ENCODE peak calls at places on chromosomes 4 and X, in six cellular contexts. One of them, this sample, is unnamed.

GRCh38 chr4:138671106-138671505 is 344.5 kb upstream of the NOCT start:
- DNase-seq in AG10803: no peak
- DNase-seq in H9: no peak
- DNase-seq in epithelial cell of proximal tubule: peak
- DNase-seq in lower leg skin: no peak
- DNase-seq in body of pancreas: no peak
- DNase-seq in this sample: no peak

GRCh38 chrX:55135171-55135570 is 46.4 kb downstream of the PAGE2 start:
- DNase-seq in H9: no peak
- DNase-seq in AG10803: peak
- DNase-seq in body of pancreas: peak
- DNase-seq in lower leg skin: no peak
- DNase-seq in epithelial cell of proximal tubule: no peak
- DNase-seq in this sample: peak

GRCh38 chr4:6926081-6926480 is 16.5 kb downstream of the TBC1D14 start:
- DNase-seq in body of pancreas: no peak
- DNase-seq in AG10803: no peak
- DNase-seq in lower leg skin: no peak
- DNase-seq in epithelial cell of proximal tubule: no peak
- DNase-seq in H9: no peak
- DNase-seq in this sample: no peak

GRCh38 chrX:154329284-154329683 is 33.7 kb downstream of the TKTL1 start:
- DNase-seq in body of pancreas: no peak
- DNase-seq in H9: no peak
- DNase-seq in epithelial cell of proximal tubule: no peak
- DNase-seq in lower leg skin: no peak
- DNase-seq in AG10803: no peak
- DNase-seq in this sample: no peak

GRCh38 chrX:134803551-134804183 is 145.4 kb upstream of the PLAC1 start:
- DNase-seq in AG10803: no peak
- DNase-seq in H9: no peak
- DNase-seq in epithelial cell of proximal tubule: no peak
- DNase-seq in lower leg skin: no peak
- DNase-seq in body of pancreas: no peak
- DNase-seq in this sample: no peak

GRCh38 chr4:80266267-80266901 is at the start of gene FGF5:
- DNase-seq in body of pancreas: peak
- DNase-seq in H9: peak
- DNase-seq in epithelial cell of proximal tubule: peak
- DNase-seq in AG10803: peak
- DNase-seq in lower leg skin: no peak
- DNase-seq in this sample: peak

GRCh38 chrX:42748067-42748850 is 29.7 kb downstream of the PPP1R2C start:
- DNase-seq in body of pancreas: no peak
- DNase-seq in H9: no peak
- DNase-seq in lower leg skin: no peak
- DNase-seq in AG10803: peak
- DNase-seq in epithelial cell of proximal tubule: no peak
- DNase-seq in this sample: no peak

GRCh38 chr4:20395160-20395773 is 143.6 kb downstream of the SLIT2 start:
- DNase-seq in epithelial cell of proximal tubule: no peak
- DNase-seq in lower leg skin: no peak
- DNase-seq in H9: peak
- DNase-seq in AG10803: peak
- DNase-seq in body of pancreas: peak
- DNase-seq in this sample: peak

GRCh38 chr4:59969909-59970308 is 1230.2 kb upstream of the ADGRL3 start:
- DNase-seq in body of pancreas: no peak
- DNase-seq in H9: no peak
- DNase-seq in epithelial cell of proximal tubule: no peak
- DNase-seq in lower leg skin: no peak
- DNase-seq in AG10803: no peak
- DNase-seq in this sample: no peak

GRCh38 chrX:138885886-138886285 is 174.4 kb upstream of the FGF13 start:
- DNase-seq in AG10803: peak
- DNase-seq in H9: no peak
- DNase-seq in epithelial cell of proximal tubule: no peak
- DNase-seq in lower leg skin: no peak
- DNase-seq in body of pancreas: no peak
- DNase-seq in this sample: no peak

GRCh38 chr4:176300036-176300435 is 19.7 kb upstream of the SPCS3 start:
- DNase-seq in lower leg skin: no peak
- DNase-seq in epithelial cell of proximal tubule: no peak
- DNase-seq in H9: no peak
- DNase-seq in body of pancreas: no peak
- DNase-seq in AG10803: no peak
- DNase-seq in this sample: no peak

GRCh38 chr4:8477095-8477635 is 36.6 kb downstream of the TRMT44 start:
- DNase-seq in H9: no peak
- DNase-seq in epithelial cell of proximal tubule: no peak
- DNase-seq in lower leg skin: no peak
- DNase-seq in body of pancreas: no peak
- DNase-seq in AG10803: no peak
- DNase-seq in this sample: no peak

GRCh38 chrX:155662297-155662696 is 49.5 kb upstream of the TMLHE start:
- DNase-seq in lower leg skin: no peak
- DNase-seq in AG10803: no peak
- DNase-seq in H9: no peak
- DNase-seq in epithelial cell of proximal tubule: no peak
- DNase-seq in body of pancreas: no peak
- DNase-seq in this sample: peak

GRCh38 chr4:181820518-181820917 is 422.7 kb upstream of the TENM3 start:
- DNase-seq in epithelial cell of proximal tubule: no peak
- DNase-seq in AG10803: no peak
- DNase-seq in lower leg skin: no peak
- DNase-seq in body of pancreas: no peak
- DNase-seq in H9: no peak
- DNase-seq in this sample: no peak

GRCh38 chr4:37685726-37686372 is 327 bp downstream of the RELL1 start:
- DNase-seq in H9: no peak
- DNase-seq in epithelial cell of proximal tubule: no peak
- DNase-seq in lower leg skin: no peak
- DNase-seq in body of pancreas: peak
- DNase-seq in AG10803: peak
- DNase-seq in this sample: no peak

GRCh38 chrX:43386872-43387271 is 269.2 kb upstream of the MAOA start:
- DNase-seq in lower leg skin: no peak
- DNase-seq in body of pancreas: no peak
- DNase-seq in AG10803: no peak
- DNase-seq in epithelial cell of proximal tubule: no peak
- DNase-seq in H9: no peak
- DNase-seq in this sample: no peak

GRCh38 chrX:147912093-147912801 is 528 bp downstream of the FMR1 start:
- DNase-seq in epithelial cell of proximal tubule: no peak
- DNase-seq in body of pancreas: peak
- DNase-seq in H9: no peak
- DNase-seq in lower leg skin: peak
- DNase-seq in AG10803: peak
- DNase-seq in this sample: peak

GRCh38 chr4:168514249-168514852 is 17.5 kb downstream of the PALLD start:
- DNase-seq in lower leg skin: no peak
- DNase-seq in body of pancreas: no peak
- DNase-seq in AG10803: peak
- DNase-seq in H9: no peak
- DNase-seq in epithelial cell of proximal tubule: no peak
- DNase-seq in this sample: no peak

GRCh38 chrX:21656587-21657317 is 1.4 kb downstream of the KLHL34 start:
- DNase-seq in body of pancreas: no peak
- DNase-seq in AG10803: no peak
- DNase-seq in lower leg skin: no peak
- DNase-seq in epithelial cell of proximal tubule: no peak
- DNase-seq in H9: no peak
- DNase-seq in this sample: no peak

GRCh38 chr4:79241846-79242245 is 84.0 kb downstream of the NAA11 start:
- DNase-seq in AG10803: peak
- DNase-seq in body of pancreas: no peak
- DNase-seq in lower leg skin: no peak
- DNase-seq in H9: no peak
- DNase-seq in epithelial cell of proximal tubule: peak
- DNase-seq in this sample: no peak

GRCh38 chr4:2936773-2937145 is 26.4 kb downstream of the NOP14 start:
- DNase-seq in body of pancreas: peak
- DNase-seq in H9: no peak
- DNase-seq in AG10803: peak
- DNase-seq in epithelial cell of proximal tubule: peak
- DNase-seq in lower leg skin: peak
- DNase-seq in this sample: no peak

GRCh38 chr4:6065166-6065565 is 46.9 kb upstream of the C4orf50 start:
- DNase-seq in epithelial cell of proximal tubule: no peak
- DNase-seq in H9: no peak
- DNase-seq in AG10803: no peak
- DNase-seq in lower leg skin: no peak
- DNase-seq in body of pancreas: no peak
- DNase-seq in this sample: no peak

GRCh38 chr4:142874684-142875083 is 28.6 kb upstream of the INPP4B start:
- DNase-seq in H9: no peak
- DNase-seq in AG10803: no peak
- DNase-seq in body of pancreas: no peak
- DNase-seq in epithelial cell of proximal tubule: no peak
- DNase-seq in lower leg skin: no peak
- DNase-seq in this sample: no peak

GRCh38 chrX:1387141-1387776 is 4.7 kb downstream of the SLC25A6 start:
- DNase-seq in H9: no peak
- DNase-seq in lower leg skin: no peak
- DNase-seq in body of pancreas: no peak
- DNase-seq in AG10803: no peak
- DNase-seq in epithelial cell of proximal tubule: no peak
- DNase-seq in this sample: no peak

GRCh38 chrX:134538316-134538715 is 78.4 kb downstream of the HPRT1 start:
- DNase-seq in H9: no peak
- DNase-seq in epithelial cell of proximal tubule: no peak
- DNase-seq in AG10803: no peak
- DNase-seq in body of pancreas: no peak
- DNase-seq in lower leg skin: no peak
- DNase-seq in this sample: no peak

GRCh38 chr4:26737385-26737784 is 123.3 kb upstream of the STIM2 start:
- DNase-seq in lower leg skin: no peak
- DNase-seq in H9: no peak
- DNase-seq in AG10803: no peak
- DNase-seq in body of pancreas: no peak
- DNase-seq in epithelial cell of proximal tubule: no peak
- DNase-seq in this sample: no peak

GRCh38 chr4:16029329-16029728 is 54.5 kb downstream of the PROM1 start:
- DNase-seq in epithelial cell of proximal tubule: no peak
- DNase-seq in lower leg skin: no peak
- DNase-seq in body of pancreas: no peak
- DNase-seq in AG10803: peak
- DNase-seq in H9: no peak
- DNase-seq in this sample: no peak

GRCh38 chr4:104752337-104752736 is 257.6 kb upstream of the CXXC4 start:
- DNase-seq in epithelial cell of proximal tubule: no peak
- DNase-seq in H9: no peak
- DNase-seq in body of pancreas: no peak
- DNase-seq in AG10803: no peak
- DNase-seq in lower leg skin: no peak
- DNase-seq in this sample: no peak

DNA sequence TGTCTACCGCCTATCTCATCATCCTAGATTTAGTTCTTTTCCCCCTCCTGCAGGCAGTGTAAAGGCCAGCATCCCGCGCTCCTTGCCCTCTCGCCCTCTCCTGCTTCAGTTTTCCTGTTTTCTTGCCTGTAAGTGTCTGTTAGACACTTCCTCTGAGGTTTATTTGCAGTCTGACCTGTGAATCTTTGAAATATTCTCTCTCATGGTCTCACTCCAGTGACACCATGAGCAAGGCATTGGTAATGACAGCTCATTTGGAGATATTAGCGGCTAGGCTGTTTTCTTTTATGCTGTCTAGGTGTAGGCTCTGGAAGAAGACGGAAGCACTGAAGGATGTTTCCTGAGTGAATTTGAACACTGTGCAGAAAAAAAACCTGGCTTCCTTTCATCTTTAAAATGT is 179.6 kb downstream of the KDR start:
- DNase-seq in AG10803: no peak
- DNase-seq in H9: no peak
- DNase-seq in body of pancreas: no peak
- DNase-seq in epithelial cell of proximal tubule: no peak
- DNase-seq in lower leg skin: no peak
- DNase-seq in this sample: no peak
- TF ChIP-seq CTCF in AG10803: peak
- TF ChIP-seq CTCF in H9: peak
- TF ChIP-seq CTCF in body of pancreas: no peak
- TF ChIP-seq CTCF in epithelial cell of proximal tubule: no peak
- TF ChIP-seq CTCF in lower leg skin: no peak
- TF ChIP-seq CTCF in this sample: no peak

DNA sequence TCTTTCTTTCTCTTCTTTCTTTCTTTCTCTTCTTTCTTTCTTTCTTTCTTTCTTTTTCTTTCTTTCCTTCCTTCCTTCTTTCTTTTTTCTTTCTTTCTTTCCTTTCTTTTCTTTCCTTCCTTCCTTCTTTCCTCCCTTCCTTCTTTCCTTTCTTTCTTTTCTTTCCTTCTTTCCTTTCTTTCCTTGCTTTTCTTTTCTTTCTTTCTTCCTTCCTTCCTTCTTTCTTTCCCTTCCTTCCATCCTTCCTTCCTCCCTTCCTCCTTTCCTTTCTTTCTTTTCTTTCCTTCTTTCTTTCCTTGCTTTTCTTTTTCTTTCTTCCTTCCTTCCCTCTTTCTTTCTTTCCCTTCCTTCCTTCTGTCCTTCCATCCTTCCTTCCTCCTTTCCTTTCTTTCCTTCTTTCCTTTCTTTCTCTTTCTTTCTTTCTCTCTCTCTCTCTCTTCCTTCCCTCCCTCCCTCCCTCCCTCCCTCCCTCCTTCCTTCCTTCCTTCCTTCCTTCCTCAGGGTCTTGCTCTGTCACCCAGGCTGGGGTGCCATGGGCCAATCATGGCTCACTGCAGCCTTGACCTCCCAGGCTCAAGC is 13.6 kb upstream of the SPARCL1 start:
- DNase-seq in epithelial cell of proximal tubule: no peak
- DNase-seq in AG10803: no peak
- DNase-seq in lower leg skin: no peak
- DNase-seq in H9: no peak
- DNase-seq in body of pancreas: no peak
- DNase-seq in this sample: no peak
- TF ChIP-seq CTCF in epithelial cell of proximal tubule: no peak
- TF ChIP-seq CTCF in AG10803: no peak
- TF ChIP-seq CTCF in lower leg skin: no peak
- TF ChIP-seq CTCF in H9: no peak
- TF ChIP-seq CTCF in body of pancreas: no peak
- TF ChIP-seq CTCF in this sample: no peak

GRCh38 chrX:16138108-16138427 is 14.7 kb downstream of the GRPR start:
- DNase-seq in lower leg skin: no peak
- DNase-seq in H9: no peak
- DNase-seq in epithelial cell of proximal tubule: no peak
- DNase-seq in body of pancreas: no peak
- DNase-seq in AG10803: no peak
- DNase-seq in this sample: no peak
- TF ChIP-seq CTCF in lower leg skin: no peak
- TF ChIP-seq CTCF in H9: peak
- TF ChIP-seq CTCF in epithelial cell of proximal tubule: peak
- TF ChIP-seq CTCF in body of pancreas: no peak
- TF ChIP-seq CTCF in AG10803: no peak
- TF ChIP-seq CTCF in this sample: no peak

DNA sequence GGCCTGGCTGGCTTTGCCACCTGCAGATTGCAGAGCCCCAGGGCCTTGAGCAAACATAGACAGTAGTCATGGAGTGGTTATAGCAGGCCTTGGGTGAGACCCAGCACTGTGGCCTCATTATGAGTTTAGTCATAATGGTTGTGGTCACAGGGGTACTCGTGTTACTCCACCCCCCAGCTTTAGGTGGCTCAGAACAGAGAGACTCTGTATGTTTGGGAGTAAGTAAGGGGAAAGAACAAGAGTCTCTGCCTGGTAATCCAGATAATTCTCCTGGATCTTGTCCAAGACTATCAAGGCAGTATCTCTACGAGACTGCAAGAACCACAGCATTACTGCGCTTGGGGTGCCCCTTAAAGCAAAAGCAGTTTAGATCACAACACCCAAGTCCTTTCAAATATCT is 62.3 kb upstream of the SCRG1 start:
- DNase-seq in AG10803: peak
- DNase-seq in H9: no peak
- DNase-seq in lower leg skin: no peak
- DNase-seq in body of pancreas: no peak
- DNase-seq in epithelial cell of proximal tubule: no peak
- DNase-seq in this sample: no peak
- TF ChIP-seq CTCF in AG10803: no peak
- TF ChIP-seq CTCF in H9: no peak
- TF ChIP-seq CTCF in lower leg skin: no peak
- TF ChIP-seq CTCF in body of pancreas: no peak
- TF ChIP-seq CTCF in epithelial cell of proximal tubule: no peak
- TF ChIP-seq CTCF in this sample: no peak